ENCODE peak calls at places on chromosomes 1 and 21, in five cellular contexts. One of them, this sample, is unnamed.

GRCh38 chr1:155272466-155273133 is 704 bp downstream of the CLK2 start:
- DNase-seq in K562: no peak
- DNase-seq in IMR-90: peak
- DNase-seq in fibroblast of lung: peak
- DNase-seq in A549: peak
- DNase-seq in this sample: no peak

GRCh38 chr1:174040387-174040786 is 18.2 kb upstream of the RC3H1 start:
- DNase-seq in K562: no peak
- DNase-seq in IMR-90: peak
- DNase-seq in fibroblast of lung: peak
- DNase-seq in A549: no peak
- DNase-seq in this sample: no peak

GRCh38 chr1:177137814-177138213 is 26.7 kb downstream of the ASTN1 start:
- DNase-seq in K562: no peak
- DNase-seq in IMR-90: no peak
- DNase-seq in fibroblast of lung: no peak
- DNase-seq in A549: no peak
- DNase-seq in this sample: no peak

GRCh38 chr1:201781447-201781846 is 47.5 kb upstream of the IPO9 start:
- DNase-seq in K562: no peak
- DNase-seq in IMR-90: peak
- DNase-seq in fibroblast of lung: peak
- DNase-seq in A549: no peak
- DNase-seq in this sample: no peak

GRCh38 chr1:41833519-41834000 is 85.2 kb downstream of the HIVEP3 start:
- DNase-seq in K562: no peak
- DNase-seq in IMR-90: no peak
- DNase-seq in fibroblast of lung: no peak
- DNase-seq in A549: no peak
- DNase-seq in this sample: no peak

GRCh38 chr1:3188150-3188971 is 119.4 kb downstream of the PRDM16 start:
- DNase-seq in K562: no peak
- DNase-seq in IMR-90: no peak
- DNase-seq in fibroblast of lung: no peak
- DNase-seq in A549: no peak
- DNase-seq in this sample: no peak

GRCh38 chr1:92486251-92487077 is at the start of gene GFI1:
- DNase-seq in K562: no peak
- DNase-seq in IMR-90: no peak
- DNase-seq in fibroblast of lung: no peak
- DNase-seq in A549: no peak
- DNase-seq in this sample: peak

GRCh38 chr1:111732718-111733117 is 6.5 kb downstream of the INKA2 start:
- DNase-seq in K562: no peak
- DNase-seq in IMR-90: no peak
- DNase-seq in fibroblast of lung: no peak
- DNase-seq in A549: no peak
- DNase-seq in this sample: no peak

GRCh38 chr1:240149488-240150094 is 57.9 kb downstream of the FMN2 start:
- DNase-seq in K562: peak
- DNase-seq in IMR-90: peak
- DNase-seq in fibroblast of lung: peak
- DNase-seq in A549: peak
- DNase-seq in this sample: peak

GRCh38 chr1:238404506-238404905 is 513.8 kb upstream of the ZP4 start:
- DNase-seq in K562: no peak
- DNase-seq in IMR-90: peak
- DNase-seq in fibroblast of lung: peak
- DNase-seq in A549: no peak
- DNase-seq in this sample: no peak

GRCh38 chr1:176794897-176795508 is 332.0 kb downstream of the PAPPA2 start:
- DNase-seq in K562: no peak
- DNase-seq in IMR-90: no peak
- DNase-seq in fibroblast of lung: no peak
- DNase-seq in A549: no peak
- DNase-seq in this sample: no peak

GRCh38 chr1:43705982-43706597 is 1.2 kb upstream of the ST3GAL3 start:
- DNase-seq in K562: peak
- DNase-seq in IMR-90: no peak
- DNase-seq in fibroblast of lung: no peak
- DNase-seq in A549: no peak
- DNase-seq in this sample: peak

GRCh38 chr1:153599847-153600246 is 13.1 kb downstream of the S100A16 start:
- DNase-seq in K562: no peak
- DNase-seq in IMR-90: no peak
- DNase-seq in fibroblast of lung: no peak
- DNase-seq in A549: no peak
- DNase-seq in this sample: no peak

GRCh38 chr1:110003747-110004428 is 19.3 kb downstream of the AHCYL1 start:
- DNase-seq in K562: peak
- DNase-seq in IMR-90: peak
- DNase-seq in fibroblast of lung: peak
- DNase-seq in A549: peak
- DNase-seq in this sample: peak

GRCh38 chr1:82722608-82723007 is 921.9 kb downstream of the ADGRL2 start:
- DNase-seq in K562: no peak
- DNase-seq in IMR-90: no peak
- DNase-seq in fibroblast of lung: no peak
- DNase-seq in A549: no peak
- DNase-seq in this sample: no peak

GRCh38 chr1:29682918-29683314 is 446.6 kb downstream of the PTPRU start:
- DNase-seq in K562: no peak
- DNase-seq in IMR-90: peak
- DNase-seq in fibroblast of lung: peak
- DNase-seq in A549: no peak
- DNase-seq in this sample: no peak

GRCh38 chr1:151311589-151312331 is 15.5 kb downstream of the PI4KB start:
- DNase-seq in K562: peak
- DNase-seq in IMR-90: peak
- DNase-seq in fibroblast of lung: peak
- DNase-seq in A549: peak
- DNase-seq in this sample: no peak

GRCh38 chr1:24236170-24237045 is 49.3 kb upstream of the IFNLR1 start:
- DNase-seq in K562: no peak
- DNase-seq in IMR-90: peak
- DNase-seq in fibroblast of lung: peak
- DNase-seq in A549: peak
- DNase-seq in this sample: no peak

GRCh38 chr1:109478806-109479205 is 4.9 kb upstream of the ATXN7L2 start:
- DNase-seq in K562: peak
- DNase-seq in IMR-90: no peak
- DNase-seq in fibroblast of lung: no peak
- DNase-seq in A549: no peak
- DNase-seq in this sample: peak

GRCh38 chr21:44458971-44459711 is 3.8 kb downstream of the LRRC3 start:
- DNase-seq in K562: no peak
- DNase-seq in IMR-90: no peak
- DNase-seq in fibroblast of lung: no peak
- DNase-seq in A549: no peak
- DNase-seq in this sample: no peak

GRCh38 chr1:4105300-4105880 is 205.3 kb upstream of the C1orf174 start:
- DNase-seq in K562: no peak
- DNase-seq in IMR-90: no peak
- DNase-seq in fibroblast of lung: no peak
- DNase-seq in A549: no peak
- DNase-seq in this sample: no peak

GRCh38 chr1:65174585-65174984 is 26.6 kb downstream of the AK4 start:
- DNase-seq in K562: no peak
- DNase-seq in IMR-90: peak
- DNase-seq in fibroblast of lung: peak
- DNase-seq in A549: no peak
- DNase-seq in this sample: no peak

GRCh38 chr1:917076-917459 is 6.7 kb upstream of the SAMD11 start:
- DNase-seq in K562: no peak
- DNase-seq in IMR-90: no peak
- DNase-seq in fibroblast of lung: no peak
- DNase-seq in A549: no peak
- DNase-seq in this sample: no peak

GRCh38 chr1:55214903-55215193 is 316 bp downstream of the USP24 start:
- DNase-seq in K562: no peak
- DNase-seq in IMR-90: peak
- DNase-seq in fibroblast of lung: peak
- DNase-seq in A549: no peak
- DNase-seq in this sample: peak

GRCh38 chr1:55216078-55216477 is 914 bp upstream of the USP24 start:
- DNase-seq in K562: no peak
- DNase-seq in IMR-90: no peak
- DNase-seq in fibroblast of lung: no peak
- DNase-seq in A549: no peak
- DNase-seq in this sample: no peak

GRCh38 chr1:55214214-55214902 is 806 bp downstream of the USP24 start:
- DNase-seq in K562: peak
- DNase-seq in IMR-90: no peak
- DNase-seq in fibroblast of lung: peak
- DNase-seq in A549: peak
- DNase-seq in this sample: peak

GRCh38 chr1:55215194-55216021 is at the start of gene USP24:
- DNase-seq in K562: peak
- DNase-seq in IMR-90: peak
- DNase-seq in fibroblast of lung: peak
- DNase-seq in A549: peak
- DNase-seq in this sample: peak

GRCh38 chr1:55217226-55217996 is 2.2 kb upstream of the USP24 start:
- DNase-seq in K562: no peak
- DNase-seq in IMR-90: no peak
- DNase-seq in fibroblast of lung: no peak
- DNase-seq in A549: no peak
- DNase-seq in this sample: no peak
- H3K4me2 ChIP-seq in K562: peak
- H3K4me2 ChIP-seq in IMR-90: no peak
- H3K4me2 ChIP-seq in fibroblast of lung: peak
- H3K4me2 ChIP-seq in A549: peak
- H3K4me2 ChIP-seq in this sample: no peak

GRCh38 chr1:77680173-77680572 is 2.3 kb downstream of the ZZZ3 start:
- DNase-seq in K562: no peak
- DNase-seq in IMR-90: no peak
- DNase-seq in fibroblast of lung: no peak
- DNase-seq in A549: no peak
- DNase-seq in this sample: no peak
- H3K4me3 ChIP-seq in K562: peak
- H3K4me3 ChIP-seq in IMR-90: no peak
- H3K4me3 ChIP-seq in fibroblast of lung: peak
- H3K4me3 ChIP-seq in A549: no peak
- H3K4me3 ChIP-seq in this sample: peak

GRCh38 chr1:232130815-232131474 is 499.0 kb downstream of the SIPA1L2 start:
- DNase-seq in K562: no peak
- DNase-seq in IMR-90: no peak
- DNase-seq in fibroblast of lung: no peak
- DNase-seq in A549: no peak
- DNase-seq in this sample: no peak

GRCh38 chr1:232131715-232132391 is 498.1 kb downstream of the SIPA1L2 start:
- DNase-seq in K562: no peak
- DNase-seq in IMR-90: no peak
- DNase-seq in fibroblast of lung: no peak
- DNase-seq in A549: no peak
- DNase-seq in this sample: no peak

GRCh38 chr1:232123775-232124659 is 497.4 kb downstream of the DISC1 start:
- DNase-seq in K562: no peak
- DNase-seq in IMR-90: no peak
- DNase-seq in fibroblast of lung: peak
- DNase-seq in A549: no peak
- DNase-seq in this sample: peak

GRCh38 chr1:232132572-232132971 is 497.4 kb downstream of the SIPA1L2 start:
- DNase-seq in K562: no peak
- DNase-seq in IMR-90: no peak
- DNase-seq in fibroblast of lung: no peak
- DNase-seq in A549: no peak
- DNase-seq in this sample: no peak

DNA sequence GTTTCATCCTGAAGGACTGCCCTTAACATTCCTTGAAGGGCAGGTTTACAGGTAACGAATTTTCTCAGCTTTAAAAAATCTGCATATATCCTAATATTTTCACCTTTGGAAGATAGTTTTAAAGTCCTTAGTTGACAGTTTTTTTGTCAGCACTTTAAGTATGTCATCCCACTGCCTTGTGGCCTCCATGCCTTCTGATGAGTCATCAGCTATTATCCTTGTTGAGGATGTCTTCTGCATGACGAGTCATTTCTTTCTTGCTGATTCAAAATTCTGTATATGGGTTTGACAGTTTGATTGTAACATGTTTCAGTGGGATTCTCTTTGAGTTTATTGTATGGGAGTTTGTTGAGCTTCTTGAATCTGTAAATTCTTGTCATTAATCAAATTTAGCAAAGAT is 500.6 kb downstream of the DISC1 start:
- DNase-seq in K562: no peak
- DNase-seq in IMR-90: peak
- DNase-seq in fibroblast of lung: peak
- DNase-seq in A549: peak
- DNase-seq in this sample: no peak
- H3K4me2 ChIP-seq in K562: no peak
- H3K4me2 ChIP-seq in IMR-90: no peak
- H3K4me2 ChIP-seq in fibroblast of lung: no peak
- H3K4me2 ChIP-seq in A549: peak
- H3K4me2 ChIP-seq in this sample: no peak

DNA sequence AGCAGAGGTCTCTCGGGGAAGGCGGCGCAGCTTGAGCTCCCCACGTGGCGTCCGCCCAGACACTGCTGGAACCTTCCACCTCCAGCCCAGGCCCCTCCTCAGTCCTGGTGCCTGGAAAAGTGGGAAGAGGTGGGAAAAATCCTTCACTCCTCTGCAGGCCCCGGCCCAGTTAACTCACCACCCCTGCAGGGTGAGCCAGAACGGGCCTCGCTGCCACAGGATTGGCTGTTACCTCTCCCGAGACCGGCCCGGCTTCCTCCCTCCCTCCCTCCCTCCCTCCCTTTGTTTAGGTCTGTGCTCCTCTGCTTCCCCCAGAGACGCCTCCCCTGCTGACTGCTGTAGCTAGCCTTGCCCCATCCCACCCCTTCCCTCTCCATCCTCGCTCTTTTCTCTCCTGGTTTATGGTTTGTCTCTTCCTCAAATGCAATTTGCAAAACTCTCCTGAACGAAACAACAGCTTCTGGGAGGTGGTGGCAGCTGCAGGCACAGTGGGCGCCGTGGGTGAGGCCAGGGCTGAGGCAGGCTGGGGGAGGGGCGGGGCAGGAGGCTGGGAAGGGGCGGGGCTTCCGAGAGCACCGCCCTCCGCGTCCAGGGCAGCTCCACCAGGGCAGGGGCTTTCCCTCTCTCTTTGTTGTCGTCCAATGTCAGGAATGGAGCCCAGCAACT is 6.5 kb downstream of the CAPN9 start:
- DNase-seq in K562: peak
- DNase-seq in IMR-90: no peak
- DNase-seq in fibroblast of lung: no peak
- DNase-seq in A549: no peak
- DNase-seq in this sample: peak
- H3K4me3 ChIP-seq in K562: no peak
- H3K4me3 ChIP-seq in IMR-90: no peak
- H3K4me3 ChIP-seq in fibroblast of lung: no peak
- H3K4me3 ChIP-seq in A549: no peak
- H3K4me3 ChIP-seq in this sample: no peak

GRCh38 chr1:6464915-6465314 is 1.1 kb downstream of the TNFRSF25 start:
- DNase-seq in K562: no peak
- DNase-seq in IMR-90: no peak
- DNase-seq in fibroblast of lung: no peak
- DNase-seq in A549: no peak
- DNase-seq in this sample: no peak
- H3K4me2 ChIP-seq in K562: no peak
- H3K4me2 ChIP-seq in IMR-90: no peak
- H3K4me2 ChIP-seq in fibroblast of lung: no peak
- H3K4me2 ChIP-seq in A549: no peak
- H3K4me2 ChIP-seq in this sample: no peak

GRCh38 chr1:25607123-25607522 is 9.5 kb upstream of the MAN1C1 start:
- DNase-seq in K562: no peak
- DNase-seq in IMR-90: no peak
- DNase-seq in fibroblast of lung: no peak
- DNase-seq in A549: no peak
- DNase-seq in this sample: no peak
- H3K4me3 ChIP-seq in K562: no peak
- H3K4me3 ChIP-seq in IMR-90: no peak
- H3K4me3 ChIP-seq in fibroblast of lung: no peak
- H3K4me3 ChIP-seq in A549: no peak
- H3K4me3 ChIP-seq in this sample: no peak

This sample was measured in neural progenitor cell.